ENCODE peak calls at places on chromosomes 4 and X, in six cellular contexts. Q, B, H, R, G and D are unnamed samples.

GRCh38 chr4:88211473-88212252 is 53.2 kb upstream of the ABCG2 start:
- DNase-seq in Q (peak), B (peak), H (peak), R (no peak), G (peak), D (peak)

GRCh38 chr4:48341776-48342558 is 638 bp downstream of the SLAIN2 start:
- DNase-seq in Q (peak), B (no peak), H (peak), R (peak), G (peak), D (peak)

GRCh38 chr4:73984736-73985527 is 3.1 kb downstream of the PPBP start:
- DNase-seq in Q (no peak), B (peak), H (no peak), R (no peak), G (no peak), D (no peak)

GRCh38 chr4:142567199-142567598 is 278.9 kb downstream of the INPP4B start:
- DNase-seq in Q (no peak), B (no peak), H (no peak), R (no peak), G (no peak), D (no peak)

GRCh38 chr4:94798808-94799207 is 41.1 kb downstream of the BMPR1B start:
- DNase-seq in Q (no peak), B (peak), H (no peak), R (no peak), G (no peak), D (no peak)

GRCh38 chr4:163161536-163162205 is 5.0 kb downstream of the NAF1 start:
- DNase-seq in Q (no peak), B (peak), H (no peak), R (no peak), G (peak), D (peak)

GRCh38 chrX:150211988-150212387 is 151.1 kb upstream of the MAMLD1 start:
- DNase-seq in Q (no peak), B (peak), H (no peak), R (no peak), G (no peak), D (peak)

GRCh38 chrX:19990225-19990518 is 689 bp downstream of the BCLAF3 start:
- DNase-seq in Q (peak), B (no peak), H (peak), R (no peak), G (peak), D (peak)

GRCh38 chr4:39637572-39638357 is 900 bp downstream of the SMIM14 start:
- DNase-seq in Q (peak), B (peak), H (peak), R (peak), G (peak), D (peak)

GRCh38 chr4:118983293-118983692 is 94.6 kb downstream of the SYNPO2 start:
- DNase-seq in Q (no peak), B (no peak), H (no peak), R (no peak), G (no peak), D (no peak)

GRCh38 chr4:7929530-7929951 is 10.1 kb downstream of the AFAP1 start:
- DNase-seq in Q (no peak), B (no peak), H (no peak), R (peak), G (no peak), D (no peak)

GRCh38 chr4:102759835-102760644 is 728 bp downstream of the MANBA start:
- DNase-seq in Q (peak), B (peak), H (peak), R (no peak), G (peak), D (peak)

GRCh38 chr4:27145556-27145955 is 284.9 kb downstream of the STIM2 start:
- DNase-seq in Q (no peak), B (peak), H (no peak), R (no peak), G (no peak), D (no peak)